ENCODE peak calls at places on chromosome 5, in four cellular contexts. H is left ventricle myocardium inferior; Y is HTR-8/SVneo; B is CD4-positive, alpha-beta T cell. X is an unnamed sample.

GRCh38 chr5:104186100-104186499 is 623.5 kb upstream of the NUDT12 start:
- DNase-seq in H (no peak), Y (no peak), B (no peak), X (peak)

GRCh38 chr5:87229780-87230179 is 37.9 kb upstream of the RASA1 start:
- DNase-seq in H (no peak), Y (peak), B (no peak), X (peak)

GRCh38 chr5:112366987-112367386 is 52.1 kb downstream of the EPB41L4A start:
- DNase-seq in H (no peak), Y (peak), B (no peak), X (peak)

GRCh38 chr5:82153082-82153481 is 125.1 kb downstream of the RPS23 start:
- DNase-seq in H (no peak), Y (no peak), B (no peak), X (no peak)

GRCh38 chr5:121019112-121019511 is 555.0 kb downstream of the PRR16 start:
- DNase-seq in H (no peak), Y (no peak), B (no peak), X (no peak)

GRCh38 chr5:140235776-140236558 is 61.0 kb downstream of the CYSTM1 start:
- DNase-seq in H (no peak), Y (no peak), B (no peak), X (no peak)

GRCh38 chr5:5139358-5140050 is 626 bp upstream of the ADAMTS16 start:
- DNase-seq in H (no peak), Y (no peak), B (no peak), X (no peak)

GRCh38 chr5:110951373-110951791 is 120.1 kb upstream of the TSLP start:
- DNase-seq in H (no peak), Y (no peak), B (no peak), X (no peak)

GRCh38 chr5:8686707-8687106 is 817.8 kb downstream of the MTRR start:
- DNase-seq in H (no peak), Y (no peak), B (no peak), X (no peak)

GRCh38 chr5:132476853-132477729 is 13.5 kb downstream of the IRF1 start:
- DNase-seq in H (peak), Y (no peak), B (no peak), X (no peak)

GRCh38 chr5:108801776-108802175 is 54.1 kb downstream of the FER start:
- DNase-seq in H (no peak), Y (peak), B (no peak), X (peak)

GRCh38 chr5:108487951-108488350 is 106.1 kb upstream of the FBXL17 start:
- DNase-seq in H (no peak), Y (no peak), B (no peak), X (no peak)

GRCh38 chr5:132451387-132451786 is 39.2 kb downstream of the IRF1 start:
- DNase-seq in H (no peak), Y (no peak), B (no peak), X (peak)

GRCh38 chr5:132431682-132432081 is 58.9 kb downstream of the IRF1 start:
- DNase-seq in H (no peak), Y (no peak), B (no peak), X (no peak)

GRCh38 chr5:38069360-38069759 is 189.0 kb upstream of the EGFLAM start:
- DNase-seq in H (no peak), Y (no peak), B (no peak), X (peak)

GRCh38 chr5:103472820-103473219 is 89.8 kb downstream of the NUDT12 start:
- DNase-seq in H (no peak), Y (no peak), B (no peak), X (peak)

GRCh38 chr5:78360674-78361225 is 333 bp downstream of the SCAMP1 start:
- DNase-seq in H (peak), Y (peak), B (peak), X (no peak)

GRCh38 chr5:84303315-84303714 is 81.4 kb downstream of the EDIL3 start:
- DNase-seq in H (no peak), Y (no peak), B (no peak), X (peak)

GRCh38 chr5:6829150-6829784 is 116.0 kb downstream of the TENT4A start:
- DNase-seq in H (no peak), Y (no peak), B (no peak), X (no peak)

GRCh38 chr5:377326-377981 is 55.9 kb downstream of the AHRR start:
- DNase-seq in H (no peak), Y (no peak), B (no peak), X (no peak)

GRCh38 chr5:39376293-39376714 is 12.0 kb upstream of the C9 start:
- DNase-seq in H (no peak), Y (peak), B (no peak), X (peak)

GRCh38 chr5:124404796-124405195 is 341.6 kb downstream of the ZNF608 start:
- DNase-seq in H (no peak), Y (no peak), B (no peak), X (no peak)